ENCODE peak calls at places on chromosomes 3 and 15, in ten cellular contexts. I, K, Y, O, G, E, L, T, V and C are unnamed samples.

GRCh38 chr3:134704556-134704955 is 53.7 kb upstream of the KY start:
- DNase-seq in I (no peak), K (no peak), Y (no peak), O (no peak), G (no peak), E (no peak), L (no peak), T (no peak), V (no peak), C (no peak)

GRCh38 chr3:172094621-172095557 is 55.5 kb downstream of the FNDC3B start:
- DNase-seq in I (no peak), K (no peak), Y (no peak), O (peak), G (no peak), E (no peak), L (no peak), T (no peak), V (no peak), C (peak)

GRCh38 chr3:12336099-12336498 is 47.2 kb downstream of the PPARG start:
- DNase-seq in I (no peak), K (no peak), Y (no peak), O (peak), G (no peak), E (no peak), L (no peak), T (no peak), V (no peak), C (peak)

GRCh38 chr3:153094386-153094785 is 67.6 kb upstream of the RAP2B start:
- DNase-seq in I (no peak), K (no peak), Y (no peak), O (no peak), G (no peak), E (no peak), L (no peak), T (no peak), V (no peak), C (no peak)

GRCh38 chr3:50230833-50231125 is 5.2 kb upstream of the GNAI2 start:
- DNase-seq in I (peak), K (no peak), Y (no peak), O (no peak), G (no peak), E (no peak), L (no peak), T (no peak), V (no peak), C (no peak)

GRCh38 chr15:90184786-90185704 is 16.1 kb upstream of the SEMA4B start:
- DNase-seq in I (peak), K (peak), Y (peak), O (peak), G (peak), E (no peak), L (peak), T (peak), V (peak), C (no peak)

GRCh38 chr3:124138148-124138547 is 146.2 kb upstream of the ROPN1 start:
- DNase-seq in I (no peak), K (no peak), Y (no peak), O (no peak), G (no peak), E (no peak), L (no peak), T (no peak), V (no peak), C (no peak)

GRCh38 chr3:134336587-134336986 is 37.7 kb downstream of the AMOTL2 start:
- DNase-seq in I (no peak), K (no peak), Y (no peak), O (no peak), G (no peak), E (no peak), L (peak), T (no peak), V (no peak), C (peak)

GRCh38 chr3:122716667-122717066 is 36.0 kb downstream of the PARP14 start:
- DNase-seq in I (no peak), K (no peak), Y (no peak), O (no peak), G (no peak), E (no peak), L (no peak), T (no peak), V (no peak), C (no peak)

GRCh38 chr3:101530213-101531047 is 17.4 kb upstream of the SENP7 start:
- DNase-seq in I (no peak), K (no peak), Y (no peak), O (no peak), G (no peak), E (no peak), L (no peak), T (no peak), V (no peak), C (no peak)

GRCh38 chr3:38137615-38138346 is 680 bp upstream of the MYD88 start:
- DNase-seq in I (no peak), K (peak), Y (no peak), O (peak), G (peak), E (no peak), L (no peak), T (no peak), V (no peak), C (no peak)

GRCh38 chr15:65920825-65921309 is 51.6 kb downstream of the RAB11A start:
- DNase-seq in I (no peak), K (no peak), Y (no peak), O (no peak), G (no peak), E (no peak), L (no peak), T (no peak), V (no peak), C (no peak)

GRCh38 chr3:171974986-171975837 is 64.2 kb upstream of the FNDC3B start:
- DNase-seq in I (peak), K (no peak), Y (no peak), O (no peak), G (no peak), E (no peak), L (peak), T (no peak), V (no peak), C (no peak)

GRCh38 chr15:80059786-80060489 is 462 bp downstream of the ZFAND6 start:
- DNase-seq in I (peak), K (peak), Y (peak), O (peak), G (peak), E (no peak), L (peak), T (peak), V (no peak), C (peak)

GRCh38 chr3:100852882-100853281 is 140.3 kb downstream of the ABI3BP start:
- DNase-seq in I (no peak), K (no peak), Y (no peak), O (no peak), G (no peak), E (no peak), L (no peak), T (no peak), V (no peak), C (no peak)

GRCh38 chr3:116141724-116142123 is 303.6 kb downstream of the LSAMP start:
- DNase-seq in I (no peak), K (no peak), Y (no peak), O (no peak), G (no peak), E (peak), L (no peak), T (no peak), V (no peak), C (peak)

GRCh38 chr3:52106951-52107611 is 47.1 kb downstream of the POC1A start:
- DNase-seq in I (no peak), K (no peak), Y (no peak), O (no peak), G (no peak), E (no peak), L (no peak), T (no peak), V (no peak), C (no peak)

GRCh38 chr3:50256978-50257890 is 11.7 kb upstream of the SEMA3B start:
- DNase-seq in I (no peak), K (no peak), Y (peak), O (peak), G (peak), E (no peak), L (no peak), T (peak), V (no peak), C (peak)

GRCh38 chr15:89469331-89470107 is 26.9 kb downstream of the RHCG start:
- DNase-seq in I (no peak), K (no peak), Y (no peak), O (no peak), G (no peak), E (no peak), L (no peak), T (no peak), V (no peak), C (no peak)

GRCh38 chr15:51721199-51721960 is 16.1 kb downstream of the LYSMD2 start:
- DNase-seq in I (no peak), K (no peak), Y (no peak), O (no peak), G (no peak), E (no peak), L (no peak), T (no peak), V (no peak), C (no peak)

GRCh38 chr15:77846360-77846759 is 213.6 kb upstream of the LINGO1 start:
- DNase-seq in I (no peak), K (no peak), Y (no peak), O (no peak), G (no peak), E (no peak), L (no peak), T (no peak), V (no peak), C (no peak)

GRCh38 chr15:92631721-92632120 is 23.9 kb downstream of the FAM174B start:
- DNase-seq in I (no peak), K (no peak), Y (no peak), O (no peak), G (no peak), E (no peak), L (no peak), T (no peak), V (no peak), C (no peak)

GRCh38 chr3:122973893-122974615 is 53.5 kb downstream of the SEMA5B start:
- DNase-seq in I (no peak), K (no peak), Y (peak), O (no peak), G (no peak), E (no peak), L (no peak), T (no peak), V (no peak), C (no peak)

GRCh38 chr3:110598847-110599490 is 472.6 kb upstream of the NECTIN3 start:
- DNase-seq in I (peak), K (peak), Y (no peak), O (no peak), G (no peak), E (no peak), L (no peak), T (no peak), V (no peak), C (peak)

GRCh38 chr3:73473578-73474448 is 150.9 kb downstream of the PDZRN3 start:
- DNase-seq in I (no peak), K (no peak), Y (no peak), O (no peak), G (no peak), E (no peak), L (no peak), T (no peak), V (no peak), C (no peak)